ENCODE peak calls at places on chromosomes 7 and 10, in six cellular contexts. S is lower leg skin, X is body of pancreas, V is esophagus squamous epithelium, I is lung, Q is Panc1. G is an unnamed sample.

GRCh38 chr7:158097511-158098124 is 490.0 kb downstream of the PTPRN2 start:
- DNase-seq in X (no peak), V (no peak), Q (no peak), S (peak), I (no peak), G (no peak)

GRCh38 chr10:49176310-49177268 is 11.6 kb downstream of the TMEM273 start:
- DNase-seq in V (no peak), S (peak), Q (no peak), I (peak), X (no peak), G (no peak)

GRCh38 chr7:13115157-13115772 is 427.8 kb downstream of the ARL4A start:
- DNase-seq in I (no peak), X (no peak), S (no peak), V (no peak), Q (no peak), G (no peak)

GRCh38 chr7:134957005-134957404 is 29.3 kb upstream of the AGBL3 start:
- DNase-seq in Q (no peak), X (no peak), V (no peak), S (no peak), I (no peak), G (no peak)

GRCh38 chr7:35316549-35316948 is 62.6 kb upstream of the TBX20 start:
- DNase-seq in X (no peak), I (no peak), S (no peak), V (no peak), Q (no peak), G (no peak)

GRCh38 chr7:129067943-129068548 is 13.1 kb upstream of the TNPO3 start:
- DNase-seq in X (no peak), I (no peak), V (no peak), Q (no peak), S (no peak), G (no peak)

GRCh38 chr10:62893036-62893435 is 76.9 kb upstream of the EGR2 start:
- DNase-seq in Q (no peak), S (no peak), V (no peak), I (no peak), X (no peak), G (no peak)

GRCh38 chr7:14936530-14936929 is 34.0 kb upstream of the DGKB start:
- DNase-seq in X (peak), I (no peak), Q (no peak), V (no peak), S (no peak), G (peak)

GRCh38 chr10:110420401-110421193 is 77.1 kb upstream of the DUSP5 start:
- DNase-seq in Q (no peak), S (no peak), I (peak), X (peak), V (no peak), G (no peak)

GRCh38 chr7:137801003-137801402 is 45.8 kb downstream of the DGKI start:
- DNase-seq in Q (no peak), S (no peak), V (no peak), X (no peak), I (no peak), G (no peak)

GRCh38 chr10:73166972-73167371 is 836 bp downstream of the ECD start:
- DNase-seq in X (no peak), Q (no peak), V (no peak), I (no peak), S (no peak), G (no peak)

GRCh38 chr7:157271991-157272324 is 64.8 kb upstream of the DNAJB6 start:
- DNase-seq in V (no peak), X (peak), S (peak), I (peak), Q (no peak), G (peak)

GRCh38 chr10:14123066-14123465 is 207.7 kb downstream of the FRMD4A start:
- DNase-seq in I (no peak), Q (no peak), S (no peak), V (no peak), X (no peak), G (no peak)

GRCh38 chr10:8245131-8246117 is 190.9 kb downstream of the GATA3 start:
- DNase-seq in V (no peak), X (no peak), S (no peak), I (no peak), Q (no peak), G (no peak)

GRCh38 chr10:31034041-31034918 is 2.6 kb upstream of the ZNF438 start:
- DNase-seq in V (no peak), Q (no peak), S (no peak), X (no peak), I (no peak), G (no peak)

GRCh38 chr10:101879456-101880189 is 36.0 kb upstream of the KCNIP2 start:
- DNase-seq in I (no peak), Q (no peak), X (no peak), V (no peak), S (no peak), G (no peak)

GRCh38 chr7:13077466-13077865 is 390.0 kb downstream of the ARL4A start:
- DNase-seq in X (no peak), V (no peak), Q (no peak), I (no peak), S (no peak), G (no peak)

GRCh38 chr7:1950066-1950622 is 280.1 kb downstream of the ELFN1 start:
- DNase-seq in X (no peak), V (no peak), S (no peak), I (no peak), Q (no peak), G (no peak)

GRCh38 chr10:19247843-19248242 is 199.2 kb downstream of the MALRD1 start:
- DNase-seq in Q (no peak), I (no peak), V (no peak), S (no peak), X (no peak), G (no peak)

GRCh38 chr10:58517071-58517470 is 4.4 kb downstream of the BICC1 start:
- DNase-seq in I (no peak), Q (no peak), V (no peak), S (no peak), X (no peak), G (no peak)
- H3K4me3 ChIP-seq in I (no peak), Q (no peak), V (no peak), S (no peak), X (no peak), G (no peak)

GRCh38 chr7:140239653-140239935 is 62.8 kb upstream of the KDM7A start:
- DNase-seq in V (no peak), I (no peak), Q (no peak), X (no peak), S (no peak), G (no peak)
- TF ChIP-seq CTCF in V (no peak), I (no peak), Q (no peak), X (no peak), S (no peak), G (no peak)

GRCh38 chr10:29440981-29441380 is 152.1 kb downstream of the LYZL1 start:
- DNase-seq in V (no peak), Q (no peak), S (no peak), I (no peak), X (no peak), G (no peak)

GRCh38 chr10:29438271-29438670 is 149.4 kb downstream of the LYZL1 start:
- DNase-seq in S (no peak), X (no peak), V (no peak), I (no peak), Q (no peak), G (no peak)

GRCh38 chr10:29435809-29436501 is 147.1 kb downstream of the LYZL1 start:
- DNase-seq in I (no peak), X (no peak), S (no peak), Q (no peak), V (no peak), G (no peak)

DNA sequence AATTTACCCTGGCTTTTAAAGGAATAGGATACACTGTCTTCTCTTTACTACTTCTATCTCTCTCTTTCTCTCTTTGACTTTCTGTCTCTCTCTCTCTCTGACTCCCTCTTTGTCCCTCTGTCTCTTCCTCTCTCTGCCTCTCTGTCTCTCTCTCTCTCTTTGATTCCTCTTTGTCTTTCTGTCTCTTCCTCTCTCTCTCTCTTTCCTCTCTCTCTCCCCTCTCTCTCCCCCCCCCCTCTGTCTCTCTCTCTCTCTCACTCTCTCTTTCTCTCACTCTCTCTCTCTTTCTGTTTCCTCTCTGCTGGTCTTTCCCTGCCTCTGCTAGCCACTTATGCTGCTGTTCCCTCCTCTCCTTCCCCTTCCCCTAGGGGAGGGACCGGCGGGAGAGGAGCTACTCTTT is 149.0 kb downstream of the LYZL1 start:
- DNase-seq in X (no peak), Q (no peak), S (no peak), V (no peak), I (no peak), G (no peak)
- H3K4me3 ChIP-seq in X (no peak), Q (no peak), S (no peak), V (no peak), I (no peak), G (no peak)

DNA sequence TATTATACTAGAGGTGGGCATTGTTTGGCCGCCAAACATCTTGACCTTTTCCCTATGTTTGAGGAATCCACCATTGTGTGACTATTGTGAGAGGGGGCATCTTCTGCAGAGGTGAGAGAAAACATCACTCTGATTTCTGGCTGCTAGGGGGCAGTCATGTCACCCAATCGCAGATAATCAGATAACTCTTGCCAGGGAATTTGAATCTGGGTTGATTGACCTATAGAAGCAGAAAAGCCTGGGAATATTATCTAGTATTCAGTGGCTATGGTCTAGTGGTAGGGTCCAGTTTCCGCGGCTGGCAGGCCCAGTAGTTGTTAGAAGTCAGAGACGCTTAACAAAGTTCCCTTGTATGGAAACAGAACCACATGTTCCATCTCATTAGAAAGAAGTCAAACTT is 808.5 kb downstream of the PHTF2 start:
- DNase-seq in S (no peak), V (no peak), Q (no peak), X (peak), I (no peak), G (no peak)
- TF ChIP-seq CTCF in S (no peak), V (no peak), Q (peak), X (no peak), I (no peak), G (peak)

GRCh38 chr7:121084748-121085336 is 96.3 kb downstream of the CPED1 start:
- DNase-seq in I (no peak), X (no peak), S (no peak), Q (no peak), V (no peak), G (no peak)
- H3K4me3 ChIP-seq in I (no peak), X (no peak), S (no peak), Q (no peak), V (no peak), G (no peak)

GRCh38 chr7:30699706-30700495 is 17.6 kb upstream of the CRHR2 start:
- DNase-seq in X (no peak), Q (no peak), V (no peak), I (no peak), S (no peak), G (no peak)

GRCh38 chr7:30703756-30704155 is 21.5 kb upstream of the CRHR2 start:
- DNase-seq in I (no peak), Q (no peak), S (no peak), V (no peak), X (no peak), G (no peak)

GRCh38 chr7:30700941-30701340 is 18.7 kb upstream of the CRHR2 start:
- DNase-seq in S (no peak), X (no peak), V (no peak), I (no peak), Q (no peak), G (no peak)

GRCh38 chr7:30705008-30705407 is 22.8 kb upstream of the CRHR2 start:
- DNase-seq in Q (no peak), V (no peak), I (no peak), S (no peak), X (no peak), G (no peak)

GRCh38 chr7:30702200-30702599 is 19.9 kb upstream of the CRHR2 start:
- DNase-seq in S (no peak), Q (no peak), X (no peak), I (no peak), V (no peak), G (no peak)
- TF ChIP-seq CTCF in S (no peak), Q (no peak), X (no peak), I (no peak), V (no peak), G (peak)

DNA sequence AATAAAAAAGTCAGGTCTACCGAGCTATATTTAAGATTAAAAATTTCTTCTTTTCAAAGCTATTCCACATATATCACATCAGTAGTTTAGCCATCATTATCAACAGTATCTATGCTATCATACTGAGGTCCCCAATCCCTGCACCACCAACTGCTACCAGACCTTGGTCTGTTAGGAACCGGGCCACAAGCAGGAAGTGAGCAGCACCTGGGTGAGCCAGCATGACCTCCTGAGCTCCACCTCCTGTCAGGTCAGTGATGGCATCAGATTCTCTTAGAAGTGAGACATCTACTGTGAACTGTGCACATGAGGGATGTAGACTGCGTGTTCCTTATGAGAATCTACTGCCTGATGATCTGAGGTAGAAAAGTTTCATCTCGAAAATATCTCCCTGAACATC is 632.1 kb upstream of the KCND2 start:
- DNase-seq in Q (no peak), X (no peak), S (no peak), I (no peak), V (no peak), G (no peak)
- H3K4me3 ChIP-seq in Q (no peak), X (no peak), S (no peak), I (no peak), V (no peak), G (no peak)

GRCh38 chr7:95863-96260 is 96.5 kb upstream of the FAM20C start:
- DNase-seq in X (no peak), I (no peak), S (no peak), Q (no peak), V (no peak), G (no peak)

GRCh38 chr7:94251-94801 is 98.0 kb upstream of the FAM20C start:
- DNase-seq in S (no peak), V (no peak), I (no peak), Q (no peak), X (no peak), G (no peak)

GRCh38 chr7:97442-97841 is 94.9 kb upstream of the FAM20C start:
- DNase-seq in I (no peak), S (no peak), Q (no peak), V (no peak), X (peak), G (no peak)

GRCh38 chr7:95180-95862 is 97.0 kb upstream of the FAM20C start:
- DNase-seq in I (no peak), S (no peak), V (no peak), Q (no peak), X (no peak), G (no peak)

DNA sequence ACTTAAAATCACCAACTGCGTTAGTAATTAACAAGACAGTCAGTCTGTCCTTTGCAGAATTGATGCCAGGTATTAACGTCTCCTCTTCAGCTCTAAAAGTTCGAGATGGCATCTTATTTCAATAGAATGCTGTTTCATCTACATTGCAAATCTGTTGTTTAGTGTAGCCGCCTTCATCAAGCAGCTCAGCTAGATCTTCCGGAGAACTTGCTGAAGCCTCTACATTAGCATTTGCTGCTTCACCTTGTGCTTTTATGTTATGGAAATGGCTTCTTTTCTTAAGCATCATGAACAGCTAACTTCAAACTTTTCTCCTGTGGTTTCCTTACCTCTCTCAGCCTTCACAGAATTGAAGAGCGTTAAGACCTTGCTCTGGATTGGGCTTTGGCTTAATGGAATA is 95.5 kb upstream of the FAM20C start:
- DNase-seq in Q (no peak), I (no peak), S (no peak), V (no peak), X (no peak), G (no peak)
- TF ChIP-seq CTCF in Q (no peak), I (no peak), S (no peak), V (no peak), X (no peak), G (no peak)

GRCh38 chr7:27106906-27107250 is 4.4 kb upstream of the HOXA2 start:
- DNase-seq in I (no peak), Q (no peak), V (no peak), X (no peak), S (no peak), G (no peak)

GRCh38 chr7:27107391-27107900 is 5.0 kb upstream of the HOXA2 start:
- DNase-seq in V (no peak), X (no peak), I (no peak), S (no peak), Q (no peak), G (no peak)

GRCh38 chr7:27106181-27106905 is 3.9 kb upstream of the HOXA2 start:
- DNase-seq in X (no peak), I (no peak), Q (no peak), V (no peak), S (peak), G (no peak)

GRCh38 chr7:27108390-27109127 is 6.1 kb upstream of the HOXA2 start:
- DNase-seq in S (peak), V (no peak), X (no peak), Q (no peak), I (no peak), G (no peak)

DNA sequence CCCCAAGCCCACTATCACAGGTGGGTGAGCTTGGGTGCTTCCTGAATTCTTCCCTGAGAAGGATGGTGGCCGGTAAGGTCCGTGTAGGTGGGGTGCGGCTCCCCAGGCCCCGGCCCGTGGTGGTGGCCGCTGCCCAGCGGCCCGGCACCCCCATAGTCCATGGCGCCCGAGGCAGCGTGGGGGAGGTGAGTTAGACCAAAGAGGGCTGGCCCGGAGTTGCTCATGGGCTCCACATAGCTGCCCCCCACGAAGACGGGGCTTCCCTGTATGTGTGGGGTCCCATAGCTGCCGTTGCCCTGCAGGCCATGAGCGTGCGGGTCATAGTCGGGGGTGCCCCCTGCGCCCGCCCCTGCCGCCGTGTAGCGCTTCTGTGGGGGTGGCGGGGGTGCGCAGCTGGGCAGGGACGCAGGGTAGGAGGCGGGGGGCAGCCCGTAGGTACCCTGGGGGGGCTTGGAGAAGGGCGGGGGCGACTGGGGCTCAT is 5.5 kb upstream of the HOXA2 start:
- DNase-seq in X (no peak), V (no peak), S (peak), Q (no peak), I (no peak), G (no peak)
- H3K4me3 ChIP-seq in X (no peak), V (peak), S (no peak), Q (no peak), I (no peak), G (no peak)